ENCODE peak calls at places on chromosomes 3 and 15, in seven cellular contexts. One of them, this sample, is unnamed.

GRCh38 chr15:25345943-25346342 is 92.9 kb downstream of the UBE3A start:
- DNase-seq in IMR-90: peak; percentile 4
- DNase-seq in mesendoderm: peak; percentile 70
- DNase-seq in H9: peak; percentile 60
- DNase-seq in mesenchymal stem cell: peak; percentile 3
- DNase-seq in H1: peak; percentile 15
- DNase-seq in neuronal stem cell: peak; percentile 4
- DNase-seq in this sample: no peak

GRCh38 chr15:33846151-33846550 is 122.1 kb upstream of the CHRM5 start:
- DNase-seq in IMR-90: no peak
- DNase-seq in mesendoderm: no peak
- DNase-seq in H9: no peak
- DNase-seq in mesenchymal stem cell: no peak
- DNase-seq in H1: no peak
- DNase-seq in neuronal stem cell: no peak
- DNase-seq in this sample: peak; percentile 96

GRCh38 chr3:58562498-58562897 is 14.7 kb downstream of the FAM107A start:
- DNase-seq in IMR-90: no peak
- DNase-seq in mesendoderm: no peak
- DNase-seq in H9: peak; percentile 29
- DNase-seq in mesenchymal stem cell: no peak
- DNase-seq in H1: no peak
- DNase-seq in neuronal stem cell: no peak
- DNase-seq in this sample: no peak

GRCh38 chr3:4531478-4532025 is 38.4 kb downstream of the ITPR1 start:
- DNase-seq in IMR-90: peak; percentile 1
- DNase-seq in mesendoderm: peak; percentile 43
- DNase-seq in H9: no peak
- DNase-seq in mesenchymal stem cell: no peak
- DNase-seq in H1: no peak
- DNase-seq in neuronal stem cell: no peak
- DNase-seq in this sample: no peak

GRCh38 chr3:147187687-147188086 is 218.7 kb downstream of the ZIC4 start:
- DNase-seq in IMR-90: no peak
- DNase-seq in mesendoderm: no peak
- DNase-seq in H9: no peak
- DNase-seq in mesenchymal stem cell: no peak
- DNase-seq in H1: no peak
- DNase-seq in neuronal stem cell: no peak
- DNase-seq in this sample: no peak

GRCh38 chr3:13850161-13850945 is 29.5 kb downstream of the WNT7A start:
- DNase-seq in IMR-90: no peak
- DNase-seq in mesendoderm: peak; percentile 97
- DNase-seq in H9: peak; percentile 79
- DNase-seq in mesenchymal stem cell: no peak
- DNase-seq in H1: peak; percentile 68
- DNase-seq in neuronal stem cell: no peak
- DNase-seq in this sample: peak; percentile 100

GRCh38 chr3:33218072-33218445 is 551 bp downstream of the SUSD5 start:
- DNase-seq in IMR-90: no peak
- DNase-seq in mesendoderm: peak; percentile 21
- DNase-seq in H9: no peak
- DNase-seq in mesenchymal stem cell: peak; percentile 23
- DNase-seq in H1: no peak
- DNase-seq in neuronal stem cell: peak; percentile 14
- DNase-seq in this sample: no peak

GRCh38 chr3:169772530-169772950 is 656 bp upstream of the MYNN start:
- DNase-seq in IMR-90: peak; percentile 81
- DNase-seq in mesendoderm: peak; percentile 91
- DNase-seq in H9: peak; percentile 79
- DNase-seq in mesenchymal stem cell: peak; percentile 87
- DNase-seq in H1: no peak
- DNase-seq in neuronal stem cell: peak; percentile 75
- DNase-seq in this sample: peak; percentile 78

GRCh38 chr3:46667061-46667621 is 26.3 kb downstream of the ALS2CL start:
- DNase-seq in IMR-90: no peak
- DNase-seq in mesendoderm: no peak
- DNase-seq in H9: peak; percentile 18
- DNase-seq in mesenchymal stem cell: no peak
- DNase-seq in H1: no peak
- DNase-seq in neuronal stem cell: no peak
- DNase-seq in this sample: no peak

GRCh38 chr3:172201136-172201989 is 162.0 kb downstream of the FNDC3B start:
- DNase-seq in IMR-90: peak; percentile 98
- DNase-seq in mesendoderm: no peak
- DNase-seq in H9: no peak
- DNase-seq in mesenchymal stem cell: peak; percentile 98
- DNase-seq in H1: no peak
- DNase-seq in neuronal stem cell: no peak
- DNase-seq in this sample: peak; percentile 77

DNA sequence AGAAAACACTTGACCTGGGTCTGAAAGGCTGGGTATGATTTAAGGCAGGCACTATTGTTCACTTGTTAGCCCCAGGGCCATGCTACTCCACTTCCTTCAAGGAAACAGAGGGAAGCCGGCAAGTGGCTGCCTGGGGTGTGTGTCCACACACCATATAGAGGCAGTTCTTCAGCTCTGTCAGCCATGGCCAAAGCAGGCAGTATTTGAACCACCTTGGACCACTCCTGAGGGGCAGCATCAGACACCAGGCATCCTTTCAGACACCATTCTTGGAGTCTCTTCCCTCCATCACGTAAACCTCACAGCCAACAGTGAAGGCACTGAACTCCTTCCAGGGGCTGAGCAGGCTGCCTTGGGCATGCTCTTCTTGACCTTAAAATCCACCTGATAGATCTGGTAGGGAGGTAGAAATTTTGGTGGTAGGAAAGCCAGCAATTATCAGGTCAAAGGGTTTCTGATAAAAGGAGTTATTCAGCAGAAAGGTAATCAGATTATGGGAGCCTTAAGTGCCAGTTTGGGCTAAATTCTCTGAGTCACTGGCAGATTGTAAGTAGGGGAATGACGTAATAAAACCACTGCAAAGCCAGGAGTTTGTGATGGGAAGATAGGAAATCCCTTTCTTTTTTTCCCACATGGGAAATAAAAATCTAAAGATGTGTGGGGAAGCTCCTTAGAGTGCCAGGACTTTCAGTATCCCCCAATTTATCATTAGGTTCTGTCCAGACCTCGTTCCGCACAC is 20.2 kb downstream of the TGFBR2 start:
- DNase-seq in IMR-90: peak; percentile 76
- DNase-seq in mesendoderm: peak; percentile 46
- DNase-seq in H9: no peak
- DNase-seq in mesenchymal stem cell: peak; percentile 84
- DNase-seq in H1: no peak
- DNase-seq in neuronal stem cell: no peak
- DNase-seq in this sample: no peak
- H2BK120ac ChIP-seq in IMR-90: peak overlapping the region; percentile 53
- H2BK120ac ChIP-seq in mesendoderm: no peak overlapping the region
- H2BK120ac ChIP-seq in H9: no peak overlapping the region
- H2BK120ac ChIP-seq in mesenchymal stem cell: no peak overlapping the region
- H2BK120ac ChIP-seq in H1: no peak overlapping the region
- H2BK120ac ChIP-seq in neuronal stem cell: no peak overlapping the region
- H2BK120ac ChIP-seq in this sample: peak overlapping the region; percentile 55

DNA sequence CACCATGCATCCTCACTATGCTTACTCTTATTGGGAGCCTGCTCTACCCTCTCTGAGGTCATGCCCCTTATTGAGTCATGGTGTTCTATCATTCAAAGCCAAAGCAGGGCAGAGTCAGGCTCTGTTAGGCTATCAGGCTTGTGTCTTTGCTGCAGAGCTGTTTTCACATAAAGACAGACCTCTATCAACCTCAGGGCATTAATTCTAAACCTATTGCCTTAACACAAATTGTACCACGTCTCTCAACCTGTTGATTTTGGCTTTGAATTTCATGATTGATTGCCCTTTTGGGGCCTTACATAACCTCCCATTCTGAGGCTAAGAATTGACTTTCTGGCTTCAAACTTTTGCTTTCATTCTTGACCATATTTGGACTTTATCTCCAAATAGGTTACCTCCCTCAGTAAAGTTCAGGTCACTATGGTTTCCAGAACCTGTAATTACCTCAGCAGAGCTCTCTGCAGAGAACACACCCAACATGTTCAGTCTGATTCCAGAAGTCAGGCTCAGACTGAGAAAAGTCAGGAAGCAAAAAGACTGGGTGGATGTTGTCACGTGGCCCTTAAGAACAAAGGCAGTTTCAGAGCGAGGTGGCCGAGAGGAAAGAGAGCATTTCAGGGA is 221.4 kb upstream of the NANOGP8 start:
- DNase-seq in IMR-90: peak; percentile 76
- DNase-seq in mesendoderm: peak; percentile 38
- DNase-seq in H9: no peak
- DNase-seq in mesenchymal stem cell: peak; percentile 83
- DNase-seq in H1: no peak
- DNase-seq in neuronal stem cell: peak; percentile 9
- DNase-seq in this sample: peak; percentile 44
- H2BK120ac ChIP-seq in IMR-90: peak overlapping the region; percentile 83
- H2BK120ac ChIP-seq in mesendoderm: no peak overlapping the region
- H2BK120ac ChIP-seq in H9: no peak overlapping the region
- H2BK120ac ChIP-seq in mesenchymal stem cell: peak overlapping the region; percentile 36
- H2BK120ac ChIP-seq in H1: no peak overlapping the region
- H2BK120ac ChIP-seq in neuronal stem cell: no peak overlapping the region
- H2BK120ac ChIP-seq in this sample: peak overlapping the region; percentile 9

GRCh38 chr15:77419836-77420609 is at the start of gene PEAK1:
- DNase-seq in IMR-90: peak; percentile 98
- DNase-seq in mesendoderm: peak; percentile 99
- DNase-seq in H9: peak; percentile 99
- DNase-seq in mesenchymal stem cell: peak; percentile 99
- DNase-seq in H1: peak; percentile 94
- DNase-seq in neuronal stem cell: peak; percentile 99
- DNase-seq in this sample: peak; percentile 100

GRCh38 chr15:77416954-77417353 is 3.0 kb downstream of the PEAK1 start:
- DNase-seq in IMR-90: no peak
- DNase-seq in mesendoderm: peak; percentile 52
- DNase-seq in H9: no peak
- DNase-seq in mesenchymal stem cell: no peak
- DNase-seq in H1: no peak
- DNase-seq in neuronal stem cell: no peak
- DNase-seq in this sample: no peak

GRCh38 chr15:77417642-77418041 is 2.3 kb downstream of the PEAK1 start:
- DNase-seq in IMR-90: peak; percentile 9
- DNase-seq in mesendoderm: no peak
- DNase-seq in H9: no peak
- DNase-seq in mesenchymal stem cell: no peak
- DNase-seq in H1: no peak
- DNase-seq in neuronal stem cell: no peak
- DNase-seq in this sample: no peak

GRCh38 chr15:77419050-77419835 is 661 bp downstream of the PEAK1 start:
- DNase-seq in IMR-90: peak; percentile 53
- DNase-seq in mesendoderm: peak; percentile 63
- DNase-seq in H9: peak; percentile 41
- DNase-seq in mesenchymal stem cell: peak; percentile 57
- DNase-seq in H1: no peak
- DNase-seq in neuronal stem cell: peak; percentile 57
- DNase-seq in this sample: peak; percentile 32

GRCh38 chr15:77418341-77419049 is 1.4 kb downstream of the PEAK1 start:
- DNase-seq in IMR-90: peak; percentile 49
- DNase-seq in mesendoderm: no peak
- DNase-seq in H9: no peak
- DNase-seq in mesenchymal stem cell: peak; percentile 48
- DNase-seq in H1: no peak
- DNase-seq in neuronal stem cell: no peak
- DNase-seq in this sample: no peak
- H2BK120ac ChIP-seq in IMR-90: peak overlapping the region; percentile 90
- H2BK120ac ChIP-seq in mesendoderm: no peak overlapping the region
- H2BK120ac ChIP-seq in H9: no peak overlapping the region
- H2BK120ac ChIP-seq in mesenchymal stem cell: no peak overlapping the region
- H2BK120ac ChIP-seq in H1: no peak overlapping the region
- H2BK120ac ChIP-seq in neuronal stem cell: no peak overlapping the region
- H2BK120ac ChIP-seq in this sample: no peak overlapping the region

GRCh38 chr3:145869958-145870357 is 291.0 kb downstream of the PLOD2 start:
- DNase-seq in IMR-90: no peak
- DNase-seq in mesendoderm: no peak
- DNase-seq in H9: no peak
- DNase-seq in mesenchymal stem cell: no peak
- DNase-seq in H1: no peak
- DNase-seq in neuronal stem cell: no peak
- DNase-seq in this sample: no peak
- H2BK120ac ChIP-seq in IMR-90: no peak overlapping the region
- H2BK120ac ChIP-seq in mesendoderm: no peak overlapping the region
- H2BK120ac ChIP-seq in H9: no peak overlapping the region
- H2BK120ac ChIP-seq in mesenchymal stem cell: no peak overlapping the region
- H2BK120ac ChIP-seq in H1: no peak overlapping the region
- H2BK120ac ChIP-seq in neuronal stem cell: no peak overlapping the region
- H2BK120ac ChIP-seq in this sample: no peak overlapping the region

DNA sequence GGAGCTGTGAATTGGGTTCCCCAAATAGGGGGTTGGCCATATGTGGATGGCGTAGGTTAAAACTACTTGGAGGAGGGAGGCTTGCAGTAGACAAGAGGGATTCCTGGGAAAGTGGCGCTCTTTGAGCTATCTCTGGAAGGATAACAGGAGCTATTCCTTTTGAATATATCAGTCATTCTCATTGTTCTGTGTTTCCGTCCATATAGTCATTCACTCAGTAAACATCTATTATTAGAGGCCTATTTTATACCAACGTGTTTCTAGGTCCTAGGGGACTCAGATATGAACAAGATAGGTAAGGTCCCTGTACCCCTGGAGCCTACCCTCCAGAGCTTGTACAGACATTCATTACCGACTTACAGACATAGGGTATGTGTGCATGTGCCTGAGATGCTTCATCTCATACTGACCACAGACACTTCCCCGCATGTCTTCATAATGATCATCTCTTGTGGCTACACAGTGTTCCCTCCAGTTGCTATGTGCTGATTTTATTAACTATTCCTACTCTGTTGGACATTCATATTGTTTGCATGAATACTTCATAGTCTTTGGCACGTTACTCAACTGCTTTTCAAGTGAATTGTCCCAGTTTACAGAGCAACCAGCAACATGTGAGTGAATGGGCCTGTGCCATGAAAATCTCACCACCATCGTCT is 55.8 kb upstream of the VILL start:
- DNase-seq in IMR-90: no peak
- DNase-seq in mesendoderm: no peak
- DNase-seq in H9: no peak
- DNase-seq in mesenchymal stem cell: peak; percentile 61
- DNase-seq in H1: no peak
- DNase-seq in neuronal stem cell: no peak
- DNase-seq in this sample: no peak
- H2BK120ac ChIP-seq in IMR-90: peak overlapping the region; percentile 61
- H2BK120ac ChIP-seq in mesendoderm: no peak overlapping the region
- H2BK120ac ChIP-seq in H9: no peak overlapping the region
- H2BK120ac ChIP-seq in mesenchymal stem cell: peak overlapping the region; percentile 42
- H2BK120ac ChIP-seq in H1: no peak overlapping the region
- H2BK120ac ChIP-seq in neuronal stem cell: no peak overlapping the region
- H2BK120ac ChIP-seq in this sample: no peak overlapping the region

GRCh38 chr3:105963161-105963560 is 94.3 kb upstream of the CBLB start:
- DNase-seq in IMR-90: no peak
- DNase-seq in mesendoderm: no peak
- DNase-seq in H9: no peak
- DNase-seq in mesenchymal stem cell: no peak
- DNase-seq in H1: no peak
- DNase-seq in neuronal stem cell: no peak
- DNase-seq in this sample: no peak
- H2BK120ac ChIP-seq in IMR-90: no peak overlapping the region
- H2BK120ac ChIP-seq in mesendoderm: no peak overlapping the region
- H2BK120ac ChIP-seq in H9: no peak overlapping the region
- H2BK120ac ChIP-seq in mesenchymal stem cell: no peak overlapping the region
- H2BK120ac ChIP-seq in H1: no peak overlapping the region
- H2BK120ac ChIP-seq in neuronal stem cell: no peak overlapping the region
- H2BK120ac ChIP-seq in this sample: no peak overlapping the region

GRCh38 chr3:188979669-188980311 is 192.0 kb upstream of the TPRG1 start:
- DNase-seq in IMR-90: peak; percentile 25
- DNase-seq in mesendoderm: no peak
- DNase-seq in H9: peak; percentile 36
- DNase-seq in mesenchymal stem cell: no peak
- DNase-seq in H1: no peak
- DNase-seq in neuronal stem cell: no peak
- DNase-seq in this sample: no peak
- H2BK120ac ChIP-seq in IMR-90: peak overlapping the region; percentile 22
- H2BK120ac ChIP-seq in mesendoderm: no peak overlapping the region
- H2BK120ac ChIP-seq in H9: no peak overlapping the region
- H2BK120ac ChIP-seq in mesenchymal stem cell: no peak overlapping the region
- H2BK120ac ChIP-seq in H1: no peak overlapping the region
- H2BK120ac ChIP-seq in neuronal stem cell: no peak overlapping the region
- H2BK120ac ChIP-seq in this sample: no peak overlapping the region